ENCODE peak calls at places on chromosomes 6 and 20, in nine cellular contexts. X is aorta; Y is right cardiac atrium; M is lower lobe of right lung; Z is heart left ventricle; P is gastrocnemius medialis; I is HCT116; B is naive thymus-derived CD4-positive, alpha-beta T cell; R is pancreas. W is an unnamed sample.

GRCh38 chr6:38115633-38116022 is 296.1 kb downstream of the ZFAND3 start:
- ATAC-seq in X (no peak), Y (no peak), M (no peak), Z (no peak), P (no peak), I (no peak), B (no peak), R (no peak), W (no peak)

GRCh38 chr6:153956807-153957206 is 82.2 kb upstream of the OPRM1 start:
- ATAC-seq in X (no peak), Y (no peak), M (no peak), Z (no peak), P (no peak), I (no peak), B (no peak), R (no peak), W (no peak)

GRCh38 chr6:134457941-134458340 is 140.0 kb upstream of the SGK1 start:
- ATAC-seq in X (no peak), Y (no peak), M (no peak), Z (no peak), P (no peak), I (no peak), B (no peak), R (no peak), W (no peak)

GRCh38 chr6:150208606-150209352 is 65.9 kb downstream of the PPP1R14C start:
- ATAC-seq in X (no peak), Y (no peak), M (no peak), Z (peak), P (peak), I (no peak), B (no peak), R (no peak), W (no peak)

GRCh38 chr6:117481278-117481925 is 1.1 kb upstream of the DCBLD1 start:
- ATAC-seq in X (peak), Y (no peak), M (peak), Z (no peak), P (no peak), I (no peak), B (no peak), R (no peak), W (no peak)

GRCh38 chr6:36924131-36924530 is 30.4 kb upstream of the PI16 start:
- ATAC-seq in X (no peak), Y (no peak), M (no peak), Z (no peak), P (no peak), I (no peak), B (no peak), R (no peak), W (no peak)

GRCh38 chr6:105105094-105105493 is 74.7 kb downstream of the POPDC3 start:
- ATAC-seq in X (no peak), Y (no peak), M (no peak), Z (no peak), P (no peak), I (no peak), B (no peak), R (no peak), W (no peak)

GRCh38 chr6:82712826-82713225 is 349.2 kb downstream of the TPBG start:
- ATAC-seq in X (no peak), Y (no peak), M (no peak), Z (no peak), P (no peak), I (no peak), B (no peak), R (no peak), W (no peak)

GRCh38 chr6:137265574-137265973 is 46.4 kb upstream of the IFNGR1 start:
- ATAC-seq in X (no peak), Y (no peak), M (no peak), Z (no peak), P (no peak), I (no peak), B (no peak), R (no peak), W (no peak)

GRCh38 chr6:4856779-4857178 is 80.6 kb downstream of the CDYL start:
- ATAC-seq in X (no peak), Y (no peak), M (no peak), Z (no peak), P (no peak), I (peak), B (no peak), R (no peak), W (no peak)

GRCh38 chr6:4861564-4861963 is 85.4 kb downstream of the CDYL start:
- ATAC-seq in X (no peak), Y (no peak), M (no peak), Z (no peak), P (no peak), I (no peak), B (no peak), R (no peak), W (no peak)

GRCh38 chr6:4853782-4854511 is 77.7 kb downstream of the CDYL start:
- ATAC-seq in X (no peak), Y (no peak), M (no peak), Z (no peak), P (no peak), I (peak), B (no peak), R (peak), W (no peak)

GRCh38 chr6:4860387-4860786 is 84.2 kb downstream of the CDYL start:
- ATAC-seq in X (no peak), Y (no peak), M (no peak), Z (no peak), P (no peak), I (no peak), B (no peak), R (no peak), W (no peak)

GRCh38 chr6:4858194-4859028 is 82.2 kb downstream of the CDYL start:
- ATAC-seq in X (no peak), Y (no peak), M (no peak), Z (no peak), P (no peak), I (no peak), B (no peak), R (peak), W (no peak)
- H3K4me3 ChIP-seq in X (no peak), Y (no peak), M (no peak), Z (no peak), P (no peak), I (no peak), B (no peak), R (no peak), W (no peak)

DNA sequence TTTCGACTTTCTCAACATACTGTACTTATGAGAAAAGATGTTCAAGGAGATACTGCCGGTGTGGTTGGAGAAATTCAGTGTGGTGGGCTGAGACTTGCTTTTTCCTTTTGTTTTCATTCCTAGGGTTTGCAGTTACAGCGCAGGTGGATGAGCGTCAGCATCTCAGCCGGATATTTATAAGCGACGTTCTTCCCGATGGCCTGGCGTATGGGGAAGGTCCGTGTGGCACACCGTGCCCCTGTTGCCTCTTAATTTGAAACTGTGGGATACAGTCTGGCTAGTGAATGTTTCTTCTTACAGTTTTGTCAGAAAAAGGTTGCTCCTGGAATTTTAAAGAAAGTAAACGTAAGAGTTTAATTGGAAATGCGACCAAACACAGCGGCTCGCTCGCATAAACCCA is 81.7 kb upstream of the CLDN20 start:
- ATAC-seq in X (no peak), Y (no peak), M (no peak), Z (no peak), P (no peak), I (no peak), B (no peak), R (no peak), W (no peak)
- H3K4me3 ChIP-seq in X (no peak), Y (no peak), M (no peak), Z (no peak), P (no peak), I (no peak), B (no peak), R (no peak), W (no peak)

DNA sequence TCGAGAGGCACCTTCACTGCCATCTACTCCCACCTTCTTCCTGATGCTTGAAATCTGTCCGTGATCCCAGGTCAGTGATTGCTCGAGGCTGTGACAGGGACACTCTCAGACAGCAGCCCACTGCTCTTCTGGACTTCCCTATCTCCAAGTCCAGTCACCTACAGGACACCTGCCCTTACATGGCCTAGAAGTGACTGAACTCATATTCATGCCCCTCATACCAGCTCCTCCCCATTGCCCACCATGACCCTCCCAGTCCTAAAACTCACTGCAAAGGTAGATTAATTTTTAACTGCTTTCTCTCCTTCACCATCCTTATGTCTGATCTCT is 7.5 kb upstream of the ARMC12 start:
- ATAC-seq in X (no peak), Y (no peak), M (no peak), Z (no peak), P (no peak), I (no peak), B (no peak), R (no peak), W (no peak)
- H3K4me3 ChIP-seq in X (no peak), Y (no peak), M (no peak), Z (no peak), P (no peak), I (no peak), B (no peak), R (no peak), W (no peak)

GRCh38 chr6:160767647-160768019 is 65.6 kb downstream of the PLG start:
- ATAC-seq in X (no peak), Y (no peak), M (peak), Z (no peak), P (no peak), I (no peak), B (no peak), R (no peak), W (no peak)
- H3K4me3 ChIP-seq in X (no peak), Y (no peak), M (peak), Z (peak), P (no peak), I (no peak), B (no peak), R (peak), W (peak)

GRCh38 chr20:35171438-35171752 is 477 bp upstream of the PROCR start:
- ATAC-seq in X (no peak), Y (no peak), M (no peak), Z (no peak), P (no peak), I (no peak), B (no peak), R (no peak), W (peak)

GRCh38 chr20:35174458-35175216 is 2.8 kb downstream of the PROCR start:
- ATAC-seq in X (no peak), Y (peak), M (peak), Z (no peak), P (no peak), I (no peak), B (no peak), R (peak), W (no peak)

GRCh38 chr20:35171753-35172433 is at the start of gene PROCR:
- ATAC-seq in X (peak), Y (peak), M (peak), Z (peak), P (peak), I (peak), B (peak), R (peak), W (peak)

GRCh38 chr20:35173576-35174192 is 1.8 kb downstream of the PROCR start:
- ATAC-seq in X (no peak), Y (no peak), M (no peak), Z (no peak), P (no peak), I (no peak), B (no peak), R (no peak), W (no peak)

GRCh38 chr20:35172434-35172806 is 548 bp downstream of the PROCR start:
- ATAC-seq in X (no peak), Y (no peak), M (no peak), Z (no peak), P (no peak), I (peak), B (no peak), R (no peak), W (no peak)
- H3K4me3 ChIP-seq in X (peak), Y (peak), M (peak), Z (peak), P (peak), I (peak), B (no peak), R (peak), W (peak)